ENCODE peak calls at places on chromosomes 13 and 19, in four cellular contexts. D is tibial nerve, A is esophagus squamous epithelium, C is body of pancreas. P is an unnamed sample.

GRCh38 chr19:46015080-46015960 is 7.5 kb downstream of the PGLYRP1 start:
- DNase-seq in D (no peak), A (no peak), C (peak; percentile 92), P (peak; percentile 67)

GRCh38 chr19:11138659-11139526 is 16.7 kb downstream of the SPC24 start:
- DNase-seq in D (peak; percentile 50), A (no peak), C (peak; percentile 51), P (peak; percentile 62)

GRCh38 chr19:48683349-48683748 is 10.5 kb upstream of the NTN5 start:
- DNase-seq in D (peak; percentile 33), A (no peak), C (no peak), P (no peak)

GRCh38 chr19:36030264-36031148 is 2.2 kb downstream of the CLIP3 start:
- DNase-seq in D (no peak), A (no peak), C (no peak), P (no peak)

GRCh38 chr19:34173145-34173956 is 1.0 kb downstream of the LSM14A start:
- DNase-seq in D (peak; percentile 21), A (no peak), C (peak; percentile 38), P (peak; percentile 62)

GRCh38 chr13:75151081-75151643 is 330.8 kb downstream of the TBC1D4 start:
- DNase-seq in D (no peak), A (no peak), C (no peak), P (no peak)

GRCh38 chr19:33683881-33684549 is 62.3 kb downstream of the CHST8 start:
- DNase-seq in D (no peak), A (no peak), C (peak; percentile 61), P (peak; percentile 72)

GRCh38 chr13:79423801-79424642 is 18.0 kb upstream of the RBM26 start:
- DNase-seq in D (no peak), A (no peak), C (no peak), P (no peak)

GRCh38 chr13:78067290-78067689 is 148.7 kb upstream of the EDNRB start:
- DNase-seq in D (no peak), A (no peak), C (no peak), P (no peak)

GRCh38 chr13:108919036-108919907 is 289.9 kb downstream of the MYO16 start:
- DNase-seq in D (no peak), A (no peak), C (peak; percentile 18), P (no peak)

DNA sequence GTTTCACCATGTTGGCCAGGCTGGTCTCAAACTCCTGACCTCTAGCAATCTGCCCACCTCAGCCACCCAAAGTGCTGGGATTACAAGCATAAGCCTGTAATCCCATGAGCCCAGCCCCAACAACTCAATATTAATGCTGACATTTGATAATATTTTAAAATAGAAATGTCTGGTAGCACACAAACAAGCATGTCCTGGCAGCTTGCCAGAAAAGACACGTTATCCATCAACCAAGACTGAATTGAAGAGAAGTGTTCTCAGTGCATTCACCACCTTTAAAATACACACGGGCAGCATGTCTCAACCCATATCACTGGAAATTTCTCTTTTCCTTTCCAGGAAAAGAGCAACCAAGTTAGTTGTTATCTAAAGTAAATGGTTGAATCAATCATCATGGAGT is 25.2 kb downstream of the LHFPL6 start:
- DNase-seq in D (peak; percentile 20), A (no peak), C (no peak), P (no peak)
- TF ChIP-seq POLR2A in D (no peak), A (no peak), C (no peak), P (no peak)

DNA sequence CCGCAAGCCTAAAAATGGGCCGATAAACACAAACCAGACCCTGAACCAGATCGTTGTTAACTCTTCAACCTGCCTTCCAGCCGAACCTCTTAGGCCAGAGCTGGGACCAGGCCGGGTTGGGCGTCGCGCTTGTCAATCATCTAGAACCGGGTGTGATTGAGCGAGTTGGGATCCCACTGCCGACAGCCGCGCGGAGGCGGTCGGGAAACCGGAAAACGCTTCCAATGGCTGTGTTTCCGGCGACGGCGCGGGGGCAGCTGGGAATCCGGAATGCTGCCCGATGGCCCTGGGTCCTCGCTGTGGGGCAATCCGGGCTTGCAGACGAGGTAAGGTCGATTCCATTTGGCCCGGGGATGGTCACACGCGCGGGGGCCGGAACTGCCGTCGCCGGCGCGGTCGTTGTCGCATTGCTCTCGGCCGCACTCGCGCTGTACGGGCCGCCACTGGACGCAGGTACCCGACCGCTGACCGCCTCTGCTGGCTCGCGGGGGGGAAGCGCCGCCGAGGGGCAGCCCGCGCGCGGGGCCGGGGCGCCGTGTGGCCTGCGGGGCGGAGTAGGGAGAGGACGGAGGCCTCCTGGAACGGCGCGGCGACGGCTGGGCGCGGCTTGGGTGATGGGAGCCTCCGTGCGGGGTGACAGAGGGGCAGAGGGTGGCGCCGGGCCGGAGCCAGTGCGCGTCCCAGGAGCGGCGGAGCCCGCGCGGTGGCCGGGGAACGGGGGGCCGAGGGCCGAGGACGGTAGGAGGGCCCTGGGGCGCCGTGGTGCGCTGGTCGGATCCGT is at the start of gene NAXD:
- DNase-seq in D (peak; percentile 84), A (peak; percentile 48), C (peak; percentile 94), P (peak; percentile 91)
- TF ChIP-seq POLR2A in D (no peak), A (no peak), C (peak; percentile 69), P (no peak)

DNA sequence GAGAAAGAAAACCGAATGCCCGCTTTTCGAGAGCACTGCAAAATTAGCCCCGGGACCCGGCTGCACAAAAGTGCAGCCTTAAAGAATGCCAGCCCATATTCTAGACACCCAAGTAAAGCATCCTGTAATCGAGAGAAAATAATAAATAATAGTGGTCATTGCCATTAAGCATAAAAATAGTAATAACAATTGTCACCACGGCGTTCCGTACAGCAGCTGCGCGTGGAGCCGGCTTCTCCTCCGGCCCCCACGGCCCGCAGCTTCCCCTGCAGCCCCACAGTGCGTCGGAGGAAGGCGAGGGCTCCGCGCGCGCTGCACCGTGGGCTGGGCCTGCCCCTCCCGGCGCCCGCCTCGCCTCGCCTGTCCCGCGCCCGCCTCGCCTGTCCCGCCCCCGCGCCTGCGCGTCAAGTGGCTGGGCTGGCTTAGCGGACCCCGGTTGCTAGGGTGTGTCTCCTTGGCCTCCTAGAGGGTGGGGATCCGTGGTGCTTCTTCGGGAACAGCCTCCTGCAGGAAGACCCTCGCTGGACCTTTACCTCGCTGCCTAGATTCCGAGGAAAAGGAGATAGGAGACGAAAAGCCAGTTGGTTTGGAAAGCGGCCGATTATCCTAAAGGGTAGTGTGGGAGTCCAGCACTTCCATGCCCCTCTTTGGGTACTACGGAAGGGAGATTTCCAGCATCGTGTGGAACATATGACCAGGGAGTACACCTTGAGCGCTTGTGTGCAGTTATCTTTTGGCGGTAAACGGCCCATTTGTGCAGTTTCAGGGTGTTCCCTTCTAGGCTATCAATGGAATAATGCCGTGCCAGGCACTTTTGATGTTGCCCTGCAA is at the start of gene LRRC63:
- DNase-seq in D (peak; percentile 41), A (peak; percentile 25), C (peak; percentile 81), P (peak; percentile 54)
- TF ChIP-seq POLR2A in D (no peak), A (no peak), C (no peak), P (no peak)

GRCh38 chr19:1265611-1266115 is 3.5 kb upstream of the CIRBP start:
- DNase-seq in D (no peak), A (no peak), C (peak; percentile 51), P (no peak)
- TF ChIP-seq POLR2A in D (no peak), A (no peak), C (no peak), P (no peak)

DNA sequence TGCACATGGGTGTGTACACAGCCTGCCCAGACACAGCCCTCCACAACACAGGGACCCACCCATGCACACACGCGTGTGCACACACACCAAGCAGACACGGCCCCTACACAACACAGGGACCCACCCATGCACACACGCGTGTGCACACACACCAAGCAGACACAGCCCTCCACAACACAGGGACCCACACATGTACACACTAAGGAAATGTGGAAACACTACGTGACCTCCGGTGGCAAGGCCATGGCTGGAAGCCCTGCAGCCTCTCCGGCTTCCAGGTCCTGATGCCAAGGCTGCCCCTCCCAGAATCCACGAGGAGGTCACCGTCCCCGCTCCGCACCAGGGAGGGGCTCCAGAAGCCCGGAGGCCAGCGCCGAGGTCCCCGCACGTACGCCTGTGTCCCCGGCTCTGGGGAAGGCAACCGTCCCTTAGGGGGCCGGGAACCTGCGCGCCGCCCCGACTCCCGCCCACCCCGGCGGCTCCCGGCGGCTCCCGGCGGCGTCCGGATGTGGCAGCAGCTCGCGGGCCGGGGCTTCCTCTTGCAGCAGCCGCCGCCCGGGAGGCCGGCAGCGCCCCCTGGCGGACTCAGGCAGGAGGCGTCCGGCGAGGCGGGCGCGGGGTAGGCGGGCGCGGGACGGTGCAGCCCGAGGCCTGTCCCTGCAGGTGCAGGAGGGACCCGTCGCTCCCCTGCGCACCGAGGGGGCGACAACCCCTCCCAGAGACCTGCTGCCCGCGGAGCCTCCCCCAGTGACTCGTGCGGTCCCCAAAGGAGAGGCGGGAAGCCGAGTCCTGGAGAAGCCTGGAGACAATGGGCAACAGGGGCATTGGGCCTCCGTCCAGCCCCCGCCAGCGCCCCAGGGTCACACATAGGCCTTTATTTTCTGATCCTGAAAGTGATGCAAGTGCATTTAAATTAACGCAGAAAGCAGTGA is 29.9 kb upstream of the GRTP1 start:
- DNase-seq in D (peak; percentile 63), A (peak; percentile 21), C (peak; percentile 88), P (peak; percentile 48)
- TF ChIP-seq POLR2A in D (no peak), A (no peak), C (no peak), P (no peak)